ENCODE peak calls at places on chromosomes 16 and 17, in four cellular contexts. B is right cardiac atrium, Z is astrocyte of the spinal cord, I is head of caudate nucleus. U is an unnamed sample.
A peak's percentile ranks its signal among the peaks of the same experiment; 100 is the strongest.

GRCh38 chr17:40536731-40537171 is 28.5 kb downstream of the CCR7 start:
- DNase-seq in Z (no peak), I (no peak), B (peak; percentile 63), U (no peak)

GRCh38 chr17:43669971-43670644 is 8.4 kb upstream of the MEOX1 start:
- DNase-seq in B (no peak), Z (peak; percentile 60), I (no peak), U (no peak)

GRCh38 chr17:64306850-64307463 is 43.9 kb upstream of the TEX2 start:
- DNase-seq in Z (peak; percentile 66), I (peak; percentile 77), B (peak; percentile 71), U (no peak)

GRCh38 chr17:76307966-76308338 is at the start of gene QRICH2:
- DNase-seq in Z (no peak), B (no peak), I (no peak), U (no peak)

GRCh38 chr16:74902161-74902560 is 82.8 kb downstream of the WDR59 start:
- DNase-seq in I (no peak), B (no peak), Z (no peak), U (no peak)

GRCh38 chr16:67181346-67181745 is 2.4 kb downstream of the MATCAP1 start:
- DNase-seq in Z (peak; percentile 84), I (no peak), B (peak; percentile 53), U (no peak)

GRCh38 chr16:89324056-89325010 is 106.8 kb downstream of the ZNF778 start:
- DNase-seq in I (no peak), B (no peak), Z (peak; percentile 91), U (no peak)

GRCh38 chr17:57605734-57606105 is 139.4 kb downstream of the CCDC182 start:
- DNase-seq in B (no peak), I (no peak), Z (no peak), U (no peak)

GRCh38 chr17:6353161-6353560 is 81.8 kb downstream of the AIPL1 start:
- DNase-seq in I (no peak), B (no peak), Z (no peak), U (no peak)

GRCh38 chr17:18960803-18961511 is 9.0 kb downstream of the SLC5A10 start:
- DNase-seq in B (peak; percentile 78), Z (peak; percentile 45), I (peak; percentile 82), U (no peak)

GRCh38 chr17:44207319-44207718 is 7.6 kb upstream of the ATXN7L3 start:
- DNase-seq in Z (no peak), I (no peak), B (no peak), U (no peak)

GRCh38 chr16:8665529-8665928 is 8.9 kb upstream of the ABAT start:
- DNase-seq in B (no peak), Z (no peak), I (no peak), U (no peak)

GRCh38 chr16:2483160-2483559 is 8.2 kb downstream of the TBC1D24 start:
- DNase-seq in I (no peak), Z (no peak), B (no peak), U (no peak)

GRCh38 chr16:19718624-19718965 is 524 bp downstream of the IQCK start:
- DNase-seq in I (peak; percentile 56), Z (peak; percentile 16), B (no peak), U (no peak)

GRCh38 chr16:14394834-14395233 is 235.2 kb downstream of the PARN start:
- DNase-seq in I (no peak), Z (no peak), B (no peak), U (no peak)

GRCh38 chr17:28745777-28746473 is 2.1 kb downstream of the TRAF4 start:
- DNase-seq in Z (no peak), B (peak; percentile 26), I (no peak), U (no peak)

GRCh38 chr17:43018008-43018853 is 4.0 kb downstream of the VAT1 start:
- DNase-seq in I (peak; percentile 80), B (no peak), Z (peak; percentile 31), U (no peak)

GRCh38 chr16:11359370-11359769 is 14.1 kb downstream of the RMI2 start:
- DNase-seq in B (no peak), Z (peak; percentile 69), I (no peak), U (no peak)

GRCh38 chr16:4524571-4524970 is 14.0 kb downstream of the CDIP1 start:
- DNase-seq in B (no peak), Z (no peak), I (no peak), U (no peak)

GRCh38 chr17:50219345-50219744 is 17.9 kb upstream of the COL1A1 start:
- DNase-seq in I (no peak), B (no peak), Z (peak; percentile 98), U (no peak)

GRCh38 chr16:22008215-22009142 is 568 bp downstream of the MOSMO start:
- DNase-seq in I (peak; percentile 39), B (peak; percentile 40), Z (no peak), U (no peak)

GRCh38 chr16:82034981-82035612 is at the start of gene HSD17B2:
- DNase-seq in Z (peak; percentile 15), I (no peak), B (no peak), U (no peak)

GRCh38 chr16:12971216-12971615 is 69.8 kb downstream of the SHISA9 start:
- DNase-seq in Z (peak; percentile 40), I (peak; percentile 85), B (peak; percentile 11), U (peak; percentile 90)

GRCh38 chr17:58621174-58621573 is 70.7 kb downstream of the TEX14 start:
- DNase-seq in Z (no peak), B (no peak), I (no peak), U (no peak)

GRCh38 chr16:78709137-78709871 is 609.9 kb downstream of the WWOX start:
- DNase-seq in I (no peak), Z (no peak), B (no peak), U (no peak)

GRCh38 chr16:86512860-86513470 is 2.6 kb downstream of the FOXF1 start:
- DNase-seq in I (no peak), B (no peak), Z (no peak), U (no peak)

GRCh38 chr16:6692874-6693273 is 639.8 kb upstream of the RBFOX1 start:
- DNase-seq in I (no peak), B (no peak), Z (no peak), U (no peak)

GRCh38 chr16:57444711-57445110 is 2.5 kb downstream of the CIAPIN1 start:
- DNase-seq in Z (no peak), B (no peak), I (no peak), U (no peak)

GRCh38 chr16:85357323-85357722 is 245.1 kb upstream of the CIBAR2 start:
- DNase-seq in I (no peak), Z (no peak), B (no peak), U (no peak)

GRCh38 chr16:25689137-25689836 is 2.5 kb upstream of the HS3ST4 start:
- DNase-seq in I (no peak), B (no peak), Z (no peak), U (no peak)

GRCh38 chr17:76477576-76477975 is 10.2 kb downstream of the AANAT start:
- DNase-seq in Z (no peak), B (no peak), I (no peak), U (no peak)

GRCh38 chr16:85452364-85453178 is 160.6 kb upstream of the GSE1 start:
- DNase-seq in B (no peak), I (no peak), Z (no peak), U (no peak)

GRCh38 chr16:75053791-75054555 is 55.1 kb downstream of the ZNRF1 start:
- DNase-seq in I (peak; percentile 83), B (peak; percentile 65), Z (no peak), U (peak; percentile 23)

GRCh38 chr16:728131-728889 is 1.4 kb downstream of the HAGHL start:
- DNase-seq in I (peak; percentile 84), Z (peak; percentile 83), B (peak; percentile 76), U (no peak)

GRCh38 chr16:5551909-5552308 is 454.3 kb upstream of the EEF2KMT start:
- DNase-seq in Z (peak; percentile 51), I (no peak), B (no peak), U (no peak)

GRCh38 chr17:77496401-77496801 is 355.6 kb downstream of the SEC14L1 start:
- DNase-seq in Z (no peak), B (no peak), I (no peak), U (no peak)

GRCh38 chr17:32971171-32971570 is 20.5 kb upstream of the SPACA3 start:
- DNase-seq in I (no peak), Z (peak; percentile 16), B (no peak), U (no peak)

GRCh38 chr17:31096106-31096436 is 1.3 kb downstream of the NF1 start:
- DNase-seq in Z (peak; percentile 28), I (no peak), B (no peak), U (no peak)

GRCh38 chr17:47716381-47716780 is 16.7 kb upstream of the TBX21 start:
- DNase-seq in I (no peak), B (no peak), Z (no peak), U (no peak)

GRCh38 chr17:7903154-7904103 is 12.7 kb downstream of the RNF227 start:
- DNase-seq in Z (peak; percentile 75), I (no peak), B (no peak), U (no peak)